ENCODE peak calls at places on chromosomes 13 and 19, in four cellular contexts. One of them, this sample, is unnamed.

GRCh38 chr19:50362656-50363424 is 2.6 kb downstream of the NAPSA start:
- DNase-seq in K562: peak; percentile 29
- DNase-seq in SK-N-SH: no peak
- DNase-seq in GM12878: no peak
- DNase-seq in this sample: no peak

GRCh38 chr13:109743706-109744453 is 42.5 kb downstream of the IRS2 start:
- DNase-seq in K562: no peak
- DNase-seq in SK-N-SH: peak; percentile 79
- DNase-seq in GM12878: no peak
- DNase-seq in this sample: no peak

GRCh38 chr13:82636119-82636518 is 1246.2 kb downstream of the SLITRK1 start:
- DNase-seq in K562: no peak
- DNase-seq in SK-N-SH: no peak
- DNase-seq in GM12878: no peak
- DNase-seq in this sample: no peak

GRCh38 chr19:12126707-12127106 is 13.4 kb downstream of the ZNF20 start:
- DNase-seq in K562: peak; percentile 29
- DNase-seq in SK-N-SH: peak; percentile 45
- DNase-seq in GM12878: no peak
- DNase-seq in this sample: peak; percentile 22

GRCh38 chr19:50710094-50710493 is 9.5 kb downstream of the SHANK1 start:
- DNase-seq in K562: no peak
- DNase-seq in SK-N-SH: no peak
- DNase-seq in GM12878: no peak
- DNase-seq in this sample: no peak

GRCh38 chr19:34236035-34236793 is 18.1 kb upstream of the GARRE1 start:
- DNase-seq in K562: no peak
- DNase-seq in SK-N-SH: no peak
- DNase-seq in GM12878: no peak
- DNase-seq in this sample: no peak

GRCh38 chr13:106477303-106477702 is 58.2 kb downstream of the EFNB2 start:
- DNase-seq in K562: no peak
- DNase-seq in SK-N-SH: no peak
- DNase-seq in GM12878: no peak
- DNase-seq in this sample: no peak

GRCh38 chr19:45323671-45324081 is 1.0 kb upstream of the CKM start:
- DNase-seq in K562: peak; percentile 44
- DNase-seq in SK-N-SH: peak; percentile 70
- DNase-seq in GM12878: no peak
- DNase-seq in this sample: peak; percentile 48

GRCh38 chr19:39599116-39599515 is 3.2 kb upstream of the LGALS13 start:
- DNase-seq in K562: peak; percentile 25
- DNase-seq in SK-N-SH: no peak
- DNase-seq in GM12878: no peak
- DNase-seq in this sample: peak; percentile 67

GRCh38 chr19:17385878-17386611 is 8.0 kb downstream of the CCDC194 start:
- DNase-seq in K562: peak; percentile 78
- DNase-seq in SK-N-SH: peak; percentile 88
- DNase-seq in GM12878: no peak
- DNase-seq in this sample: peak; percentile 89

GRCh38 chr13:101515504-101515903 is 63.0 kb downstream of the ITGBL1 start:
- DNase-seq in K562: no peak
- DNase-seq in SK-N-SH: no peak
- DNase-seq in GM12878: no peak
- DNase-seq in this sample: no peak

GRCh38 chr19:11138659-11139526 is 16.7 kb downstream of the SPC24 start:
- DNase-seq in K562: peak; percentile 30
- DNase-seq in SK-N-SH: peak; percentile 61
- DNase-seq in GM12878: no peak
- DNase-seq in this sample: peak; percentile 44

GRCh38 chr19:17834350-17835181 is 13.2 kb downstream of the JAK3 start:
- DNase-seq in K562: peak; percentile 44
- DNase-seq in SK-N-SH: no peak
- DNase-seq in GM12878: no peak
- DNase-seq in this sample: peak; percentile 52

GRCh38 chr13:110539894-110540293 is 21.6 kb downstream of the RAB20 start:
- DNase-seq in K562: no peak
- DNase-seq in SK-N-SH: no peak
- DNase-seq in GM12878: no peak
- DNase-seq in this sample: no peak

GRCh38 chr13:109870281-109871017 is 84.1 kb upstream of the IRS2 start:
- DNase-seq in K562: no peak
- DNase-seq in SK-N-SH: no peak
- DNase-seq in GM12878: no peak
- DNase-seq in this sample: no peak

GRCh38 chr19:18049390-18049789 is 37.3 kb downstream of the IL12RB1 start:
- DNase-seq in K562: no peak
- DNase-seq in SK-N-SH: no peak
- DNase-seq in GM12878: no peak
- DNase-seq in this sample: no peak

GRCh38 chr13:76600086-76600485 is 286.1 kb downstream of the KCTD12 start:
- DNase-seq in K562: no peak
- DNase-seq in SK-N-SH: no peak
- DNase-seq in GM12878: no peak
- DNase-seq in this sample: no peak

GRCh38 chr19:51712461-51713081 is 11.2 kb downstream of the HAS1 start:
- DNase-seq in K562: no peak
- DNase-seq in SK-N-SH: no peak
- DNase-seq in GM12878: no peak
- DNase-seq in this sample: peak; percentile 66

GRCh38 chr19:906480-906879 is 6.5 kb downstream of the R3HDM4 start:
- DNase-seq in K562: no peak
- DNase-seq in SK-N-SH: no peak
- DNase-seq in GM12878: no peak
- DNase-seq in this sample: no peak

GRCh38 chr19:15266683-15267082 is 34.4 kb upstream of the EPHX3 start:
- DNase-seq in K562: no peak
- DNase-seq in SK-N-SH: no peak
- DNase-seq in GM12878: no peak
- DNase-seq in this sample: no peak

GRCh38 chr19:16596399-16596798 is 24.2 kb upstream of the SLC35E1 start:
- DNase-seq in K562: no peak
- DNase-seq in SK-N-SH: no peak
- DNase-seq in GM12878: no peak
- DNase-seq in this sample: no peak

GRCh38 chr13:98919566-98919965 is 58.3 kb downstream of the DOCK9 start:
- DNase-seq in K562: no peak
- DNase-seq in SK-N-SH: no peak
- DNase-seq in GM12878: no peak
- DNase-seq in this sample: no peak

GRCh38 chr13:98520674-98521449 is 56.0 kb downstream of the STK24 start:
- DNase-seq in K562: no peak
- DNase-seq in SK-N-SH: no peak
- DNase-seq in GM12878: no peak
- DNase-seq in this sample: no peak

GRCh38 chr19:49664171-49665070 is 1.2 kb downstream of the IRF3 start:
- DNase-seq in K562: peak; percentile 84
- DNase-seq in SK-N-SH: peak; percentile 95
- DNase-seq in GM12878: no peak
- DNase-seq in this sample: peak; percentile 95

GRCh38 chr19:3494051-3494450 is 6.4 kb downstream of the DOHH start:
- DNase-seq in K562: peak; percentile 89
- DNase-seq in SK-N-SH: peak; percentile 87
- DNase-seq in GM12878: no peak
- DNase-seq in this sample: peak; percentile 88

GRCh38 chr19:3493651-3494050 is 6.8 kb downstream of the DOHH start:
- DNase-seq in K562: peak; percentile 31
- DNase-seq in SK-N-SH: no peak
- DNase-seq in GM12878: no peak
- DNase-seq in this sample: no peak

GRCh38 chr19:3492131-3492839 is 8.2 kb downstream of the DOHH start:
- DNase-seq in K562: no peak
- DNase-seq in SK-N-SH: peak; percentile 26
- DNase-seq in GM12878: no peak
- DNase-seq in this sample: no peak

GRCh38 chr19:3492919-3493318 is 7.6 kb downstream of the DOHH start:
- DNase-seq in K562: no peak
- DNase-seq in SK-N-SH: no peak
- DNase-seq in GM12878: no peak
- DNase-seq in this sample: no peak

DNA sequence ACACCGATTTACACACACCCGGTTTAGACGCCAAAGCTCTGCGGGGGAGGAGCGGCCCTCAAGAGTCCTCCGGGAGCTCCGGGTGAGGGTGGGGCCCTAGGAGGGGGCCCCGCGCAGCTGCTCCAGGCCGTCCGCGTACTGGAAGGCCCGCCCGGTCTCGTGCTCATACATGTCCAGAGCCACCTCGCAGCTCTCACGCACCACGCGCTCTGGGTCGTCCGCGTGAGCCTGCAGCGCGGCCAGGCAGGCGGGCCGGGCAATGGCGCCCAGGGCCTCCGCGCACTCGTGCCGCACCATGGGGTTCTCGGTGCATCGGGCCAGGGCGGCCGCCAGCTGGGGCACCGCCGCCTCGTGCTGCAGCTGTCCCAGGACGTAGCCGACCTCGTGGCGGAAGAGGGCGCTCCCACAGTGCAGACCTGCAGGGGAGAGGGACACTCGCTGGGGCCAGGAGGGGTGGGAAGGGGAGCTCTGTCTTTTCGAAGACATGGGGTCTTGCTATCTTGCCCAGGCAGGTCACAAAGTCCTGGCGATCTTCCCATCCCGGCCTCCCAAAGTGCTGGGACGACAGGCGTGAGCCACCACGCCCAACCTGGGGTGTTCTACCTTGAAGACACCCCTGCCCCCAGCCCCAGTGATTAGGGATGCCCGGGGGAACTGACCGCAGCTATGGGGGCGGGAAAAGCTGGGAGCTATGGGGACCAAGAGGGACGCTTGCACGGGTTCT is 8.3 kb upstream of the SMIM44 start:
- DNase-seq in K562: peak; percentile 54
- DNase-seq in SK-N-SH: peak; percentile 18
- DNase-seq in GM12878: no peak
- DNase-seq in this sample: no peak
- TF ChIP-seq USF1 in K562: no peak
- TF ChIP-seq USF1 in SK-N-SH: no peak
- TF ChIP-seq USF1 in GM12878: no peak
- TF ChIP-seq USF1 in this sample: no peak

DNA sequence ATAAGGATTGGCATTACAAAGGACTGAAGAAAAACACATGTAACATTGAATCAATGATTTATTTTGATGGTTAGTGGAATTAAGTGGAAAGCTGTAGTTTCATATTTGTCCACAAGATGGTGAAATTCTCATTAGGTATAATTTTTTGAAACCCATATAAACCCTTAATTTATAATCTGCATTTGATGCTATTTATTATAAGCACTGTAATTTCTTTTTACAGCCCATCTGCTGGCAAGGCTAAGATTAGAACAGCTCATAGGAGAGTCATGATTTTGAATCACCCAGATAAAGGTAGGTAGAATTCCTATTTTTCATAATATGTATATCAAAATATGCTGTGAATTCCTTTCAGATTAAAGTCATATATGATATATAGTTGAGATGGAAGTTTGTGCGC is 62.2 kb downstream of the DNAJC15 start:
- DNase-seq in K562: peak; percentile 3
- DNase-seq in SK-N-SH: peak; percentile 17
- DNase-seq in GM12878: no peak
- DNase-seq in this sample: no peak
- TF ChIP-seq USF1 in K562: no peak
- TF ChIP-seq USF1 in SK-N-SH: no peak
- TF ChIP-seq USF1 in GM12878: no peak
- TF ChIP-seq USF1 in this sample: no peak

GRCh38 chr13:112963641-112964040 is 5.4 kb upstream of the MCF2L start:
- DNase-seq in K562: no peak
- DNase-seq in SK-N-SH: no peak
- DNase-seq in GM12878: no peak
- DNase-seq in this sample: no peak
- TF ChIP-seq USF1 in K562: no peak
- TF ChIP-seq USF1 in SK-N-SH: no peak
- TF ChIP-seq USF1 in GM12878: no peak
- TF ChIP-seq USF1 in this sample: no peak

GRCh38 chr13:93290503-93290902 is 63.9 kb downstream of the GPC6 start:
- DNase-seq in K562: no peak
- DNase-seq in SK-N-SH: no peak
- DNase-seq in GM12878: no peak
- DNase-seq in this sample: no peak
- TF ChIP-seq USF1 in K562: no peak
- TF ChIP-seq USF1 in SK-N-SH: no peak
- TF ChIP-seq USF1 in GM12878: no peak
- TF ChIP-seq USF1 in this sample: no peak

GRCh38 chr19:4976412-4977298 is 7.7 kb downstream of the KDM4B start:
- DNase-seq in K562: no peak
- DNase-seq in SK-N-SH: peak; percentile 47
- DNase-seq in GM12878: no peak
- DNase-seq in this sample: peak; percentile 65
- TF ChIP-seq USF1 in K562: no peak
- TF ChIP-seq USF1 in SK-N-SH: no peak
- TF ChIP-seq USF1 in GM12878: no peak
- TF ChIP-seq USF1 in this sample: no peak

DNA sequence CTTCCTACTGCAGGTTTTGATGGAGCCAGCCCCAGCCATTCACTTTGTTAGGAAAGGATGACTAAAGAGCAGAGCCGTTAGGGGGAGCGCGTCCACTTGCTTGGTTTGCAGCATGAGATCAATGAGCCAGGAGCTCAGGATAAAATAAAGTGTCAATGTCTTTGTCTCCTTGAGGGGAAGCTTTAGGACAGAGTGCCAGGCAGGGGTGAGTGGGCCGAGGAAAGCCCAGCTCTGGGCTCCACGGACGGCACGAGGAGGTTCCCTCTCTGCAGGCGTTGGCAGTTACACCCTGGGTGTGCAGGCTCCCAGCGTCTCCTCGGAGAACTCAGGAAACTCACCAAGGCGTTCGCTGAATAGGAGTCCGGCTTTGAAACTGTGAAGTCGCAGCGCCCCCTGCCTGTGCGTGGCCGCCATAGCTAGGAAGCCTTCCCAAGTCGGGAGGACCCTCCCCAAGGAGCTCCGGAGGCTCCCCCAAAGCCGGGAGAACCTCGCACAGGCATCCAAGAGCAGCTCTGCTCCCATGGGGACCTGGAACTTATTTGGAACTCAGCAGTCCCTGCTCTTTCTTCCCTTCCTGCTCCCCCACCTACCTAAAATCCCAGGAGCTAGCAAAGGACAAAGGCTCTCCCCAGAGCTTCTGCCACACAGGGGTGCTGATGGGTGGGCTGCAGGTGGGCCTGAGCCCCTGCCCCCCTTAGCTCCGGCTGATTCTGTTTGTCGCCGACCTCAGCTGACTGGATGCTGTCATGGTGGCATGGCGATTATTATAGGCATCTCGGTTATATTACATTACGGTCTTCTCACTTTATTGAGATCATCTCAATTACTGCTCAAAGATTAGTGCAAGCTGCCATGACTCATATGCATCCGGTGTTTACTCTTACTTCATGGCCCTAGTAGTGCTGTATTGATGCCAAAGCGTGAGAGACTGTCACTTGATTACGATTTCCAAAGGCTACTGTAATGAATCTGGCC is 34.4 kb downstream of the GSX1 start:
- DNase-seq in K562: peak; percentile 68
- DNase-seq in SK-N-SH: peak; percentile 82
- DNase-seq in GM12878: peak; percentile 12
- DNase-seq in this sample: peak; percentile 96
- TF ChIP-seq USF1 in K562: no peak
- TF ChIP-seq USF1 in SK-N-SH: no peak
- TF ChIP-seq USF1 in GM12878: no peak
- TF ChIP-seq USF1 in this sample: no peak